ENCODE peak calls at places on chromosomes 4 and X, in eight cellular contexts. Q is activated T-helper 1 cell treated with anti-CD3 and anti-CD28 coated beads, Interleukin-2, amount 50 U/mL, for 16 hours; Y is stimulated activated CD4-positive, alpha-beta T cell treated with anti-CD3 and anti-CD28 coated beads, TNF-alpha, amount 100 ng/mL, for 4 hours; J is adrenal gland; T is endothelial cell; L is T1000; G is HS-5; V is cardiac fibroblast. N is an unnamed sample.

GRCh38 chr4:11847161-11847560 is 418.5 kb upstream of the HS3ST1 start:
- DNase-seq in Q (no peak), V (peak), L (no peak), T (no peak), G (no peak), J (no peak), Y (no peak), N (no peak)

GRCh38 chr4:140754918-140755810 is 1.0 kb downstream of the TBC1D9 start:
- DNase-seq in V (no peak), T (no peak), Y (no peak), J (no peak), G (no peak), Q (no peak), L (no peak), N (no peak)

GRCh38 chrX:13990126-13990525 is 39.6 kb downstream of the GEMIN8 start:
- DNase-seq in G (no peak), T (no peak), J (no peak), Y (no peak), L (no peak), V (no peak), Q (no peak), N (no peak)

GRCh38 chr4:173752610-173753009 is 222.6 kb upstream of the HAND2 start:
- DNase-seq in V (peak), Q (no peak), G (no peak), T (peak), J (no peak), L (no peak), Y (no peak), N (no peak)

GRCh38 chr4:108828620-108829019 is 65.8 kb upstream of the ETNPPL start:
- DNase-seq in V (no peak), T (no peak), G (no peak), L (no peak), J (no peak), Q (no peak), Y (no peak), N (no peak)

GRCh38 chr4:19729873-19730735 is 521.6 kb upstream of the SLIT2 start:
- DNase-seq in J (no peak), Y (no peak), V (peak), T (no peak), G (no peak), Q (no peak), L (no peak), N (no peak)

GRCh38 chr4:40466789-40467188 is 131.7 kb downstream of the CHRNA9 start:
- DNase-seq in Q (no peak), J (no peak), V (no peak), G (no peak), Y (no peak), T (no peak), L (no peak), N (no peak)

GRCh38 chr4:43251760-43252317 is 359.3 kb downstream of the GRXCR1 start:
- DNase-seq in Y (no peak), T (no peak), J (no peak), L (no peak), V (no peak), G (peak), Q (no peak), N (no peak)

GRCh38 chr4:165537028-165537648 is 158.3 kb downstream of the CPE start:
- DNase-seq in Y (no peak), T (peak), J (no peak), G (peak), Q (no peak), V (peak), L (no peak), N (peak)

GRCh38 chr4:41213563-41214157 is 682 bp downstream of the APBB2 start:
- DNase-seq in Q (no peak), G (no peak), T (peak), V (no peak), Y (no peak), J (no peak), L (no peak), N (no peak)

GRCh38 chrX:1455948-1456280 is 3.2 kb upstream of the ASMTL start:
- DNase-seq in Q (no peak), T (no peak), J (no peak), L (no peak), V (no peak), G (no peak), Y (no peak), N (no peak)

GRCh38 chr4:118740869-118741268 is 55.7 kb downstream of the METTL14 start:
- DNase-seq in G (no peak), J (no peak), V (peak), Q (no peak), Y (no peak), T (no peak), L (no peak), N (peak)

GRCh38 chr4:14906805-14907204 is 95.5 kb upstream of the CPEB2 start:
- DNase-seq in L (no peak), Y (no peak), J (no peak), G (no peak), Q (no peak), T (no peak), V (no peak), N (no peak)

GRCh38 chr4:70559216-70559830 is 32.7 kb upstream of the AMBN start:
- DNase-seq in Q (no peak), L (no peak), G (no peak), T (peak), J (peak), V (peak), Y (no peak), N (peak)

GRCh38 chr4:56655627-56656345 is 25.3 kb downstream of the HOPX start:
- DNase-seq in T (peak), Q (peak), G (no peak), Y (no peak), V (no peak), J (peak), L (no peak), N (peak)

GRCh38 chr4:85720736-85721135 is 245.8 kb downstream of the ARHGAP24 start:
- DNase-seq in L (no peak), Y (no peak), G (peak), T (no peak), J (no peak), V (peak), Q (no peak), N (no peak)

GRCh38 chrX:44071847-44072545 is 98.8 kb upstream of the NDP start:
- DNase-seq in J (no peak), T (no peak), Y (no peak), V (peak), L (peak), G (peak), Q (no peak), N (no peak)

GRCh38 chr4:153771058-153771457 is 11.2 kb upstream of the RNF175 start:
- DNase-seq in Q (no peak), T (no peak), Y (no peak), V (no peak), L (no peak), G (no peak), J (no peak), N (no peak)

N was measured in midbrain.